ENCODE peak calls at places on chromosomes 13 and 19, in seven cellular contexts. I, P, B, U, Z, N and O are unnamed samples. For H3K4me1, the result is how much of the 10 kb centered on the place peaks cover.

GRCh38 chr19:7575426-7576040 is 20.1 kb upstream of the CAMSAP3 start:
- DNase-seq in I (no peak), P (no peak), B (peak), U (peak), Z (no peak), N (no peak), O (no peak)

GRCh38 chr19:57746580-57747471 is at the start of gene ZNF776:
- DNase-seq in I (peak), P (peak), B (peak), U (peak), Z (peak), N (peak), O (peak)

GRCh38 chr19:13846533-13847032 is 30.4 kb upstream of the NANOS3 start:
- DNase-seq in I (peak), P (peak), B (peak), U (peak), Z (peak), N (peak), O (peak)

GRCh38 chr19:4913996-4914735 is 4.9 kb downstream of the UHRF1 start:
- DNase-seq in I (no peak), P (no peak), B (peak), U (no peak), Z (no peak), N (peak), O (no peak)

GRCh38 chr19:4803736-4804695 is 12.5 kb downstream of the FEM1A start:
- DNase-seq in I (no peak), P (peak), B (peak), U (no peak), Z (peak), N (peak), O (no peak)

GRCh38 chr13:80881495-80882482 is 540.9 kb upstream of the SPRY2 start:
- DNase-seq in I (no peak), P (no peak), B (peak), U (peak), Z (no peak), N (no peak), O (no peak)

GRCh38 chr19:36149673-36150406 is 2.4 kb downstream of the COX7A1 start:
- DNase-seq in I (no peak), P (no peak), B (no peak), U (peak), Z (no peak), N (no peak), O (peak)

GRCh38 chr13:30299746-30300145 is 7.6 kb downstream of the KATNAL1 start:
- DNase-seq in I (no peak), P (no peak), B (no peak), U (no peak), Z (no peak), N (no peak), O (no peak)

GRCh38 chr13:33322474-33322827 is 36.9 kb upstream of the STARD13 start:
- DNase-seq in I (no peak), P (no peak), B (no peak), U (no peak), Z (peak), N (no peak), O (peak)

GRCh38 chr13:83325454-83325853 is 556.8 kb downstream of the SLITRK1 start:
- DNase-seq in I (no peak), P (no peak), B (peak), U (peak), Z (no peak), N (no peak), O (no peak)

GRCh38 chr19:49780861-49781260 is 14.1 kb downstream of the AP2A1 start:
- DNase-seq in I (no peak), P (no peak), B (no peak), U (no peak), Z (no peak), N (no peak), O (no peak)

GRCh38 chr19:48877900-48878218 is 5.6 kb downstream of the PPP1R15A start:
- DNase-seq in I (no peak), P (no peak), B (no peak), U (peak), Z (no peak), N (no peak), O (no peak)

GRCh38 chr13:24700539-24700938 is 20.3 kb downstream of the ATP12A start:
- DNase-seq in I (no peak), P (no peak), B (no peak), U (no peak), Z (no peak), N (no peak), O (no peak)
- H3K4me1 ChIP-seq in I (under half), P (under half), B (under half), U (under half), Z (under half), N (under half), O (under half)

GRCh38 chr19:51542699-51543098 is 11.2 kb upstream of the SIGLEC6 start:
- DNase-seq in I (no peak), P (no peak), B (no peak), U (no peak), Z (no peak), N (no peak), O (no peak)

GRCh38 chr19:51544038-51544437 is 12.6 kb upstream of the SIGLEC6 start:
- DNase-seq in I (no peak), P (no peak), B (no peak), U (no peak), Z (no peak), N (no peak), O (no peak)

GRCh38 chr19:51541458-51542357 is 10.2 kb upstream of the SIGLEC6 start:
- DNase-seq in I (no peak), P (no peak), B (no peak), U (no peak), Z (no peak), N (no peak), O (no peak)

GRCh38 chr19:51535535-51535934 is 4.1 kb upstream of the SIGLEC6 start:
- DNase-seq in I (no peak), P (no peak), B (no peak), U (no peak), Z (no peak), N (no peak), O (no peak)

GRCh38 chr19:51539821-51540366 is 8.4 kb upstream of the SIGLEC6 start:
- DNase-seq in I (no peak), P (no peak), B (no peak), U (no peak), Z (no peak), N (no peak), O (no peak)
- H3K4me3 ChIP-seq in I (no peak), P (no peak), B (no peak), U (no peak), Z (no peak), N (no peak), O (no peak)

DNA sequence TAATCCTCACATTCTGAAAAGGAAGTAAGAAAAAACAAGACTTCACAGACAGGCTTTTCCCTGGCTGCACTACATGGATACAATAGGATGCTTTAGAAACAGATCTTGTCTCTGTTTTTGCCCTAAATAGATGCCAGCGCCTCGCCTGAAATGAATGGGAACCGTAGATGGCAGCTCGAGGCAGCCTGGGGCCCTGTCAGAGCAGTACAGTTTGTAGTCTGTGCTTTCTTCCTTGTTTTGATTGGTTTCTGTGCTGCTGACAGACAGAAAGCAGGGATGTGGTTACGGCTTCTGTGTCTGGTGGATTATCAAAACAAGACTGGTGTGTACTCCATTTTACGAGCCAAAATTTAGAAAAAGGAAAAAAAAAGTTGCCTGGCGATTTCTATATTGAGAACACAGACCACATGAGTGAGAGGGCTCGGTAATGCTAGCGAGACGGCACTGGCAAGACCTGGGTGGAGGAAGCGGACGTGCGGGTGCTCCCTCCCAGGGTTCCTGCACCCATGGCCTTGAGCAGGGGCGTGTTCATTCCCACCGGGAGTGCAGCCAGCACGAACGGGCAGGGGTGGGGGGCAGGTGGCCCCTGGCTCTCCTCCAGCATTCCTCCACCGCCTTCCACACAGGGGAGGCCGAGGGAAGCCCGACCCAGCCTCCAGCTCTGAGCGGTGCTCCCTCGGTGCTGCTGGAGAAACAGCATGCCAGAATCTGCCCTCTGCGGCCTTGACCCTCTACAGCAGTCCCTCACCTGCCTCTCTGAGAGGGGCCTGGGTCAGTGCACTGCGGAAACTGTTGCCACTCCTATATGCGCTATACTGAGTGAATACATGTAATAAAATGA is 37.5 kb upstream of the C1QTNF9 start:
- DNase-seq in I (no peak), P (no peak), B (no peak), U (peak), Z (peak), N (peak), O (peak)
- H3K27ac ChIP-seq in I (peak), P (peak), B (no peak), U (no peak), Z (peak), N (peak), O (peak)

DNA sequence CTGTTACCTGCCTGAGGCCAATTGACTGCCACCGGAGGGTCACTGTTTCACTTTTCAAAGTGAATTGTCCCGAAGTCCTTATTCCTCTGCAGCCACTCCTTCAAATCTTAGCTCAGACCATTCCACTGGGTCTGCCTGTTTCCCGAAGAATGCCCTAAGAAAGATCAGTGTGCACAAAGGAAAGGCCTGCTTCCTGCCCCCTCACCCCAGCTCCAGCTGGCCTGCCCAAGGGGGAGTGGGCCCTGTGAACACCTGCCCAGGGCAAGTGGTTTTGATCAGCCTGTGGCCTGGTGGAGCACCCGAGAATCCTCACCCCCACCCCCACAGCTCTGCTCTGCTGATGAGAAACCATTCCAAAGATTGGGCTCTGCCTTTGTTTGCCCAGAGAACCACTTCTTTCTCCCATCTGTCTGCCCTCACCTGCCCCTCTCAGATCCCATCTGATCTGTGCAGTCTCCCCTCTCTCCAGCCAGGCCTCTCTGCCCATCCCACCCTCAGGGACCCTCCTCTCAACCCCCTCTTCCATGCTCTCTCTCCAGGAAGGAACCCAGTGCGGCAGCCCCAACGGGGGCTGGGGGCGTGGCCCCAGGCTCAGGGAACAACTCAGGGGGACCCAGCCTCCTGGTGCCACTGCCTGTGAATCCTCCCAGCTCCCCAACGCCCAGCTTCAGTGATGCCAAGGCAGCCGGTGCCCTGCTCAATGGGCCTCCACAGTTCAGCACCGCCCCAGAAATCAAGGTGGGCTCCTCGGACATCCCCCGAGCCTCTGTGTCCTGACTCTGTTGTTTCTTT is 10.3 kb downstream of the LENG1 start:
- DNase-seq in I (no peak), P (no peak), B (no peak), U (no peak), Z (no peak), N (no peak), O (no peak)
- H3K4me1 ChIP-seq in I (under half), P (under half), B (under half), U (under half), Z (under half), N (under half), O (under half)

GRCh38 chr13:49543656-49544055 is 41.7 kb downstream of the RCBTB1 start:
- DNase-seq in I (no peak), P (no peak), B (no peak), U (no peak), Z (no peak), N (no peak), O (no peak)

GRCh38 chr13:49539746-49540145 is 44.0 kb downstream of the PHF11 start:
- DNase-seq in I (no peak), P (no peak), B (no peak), U (no peak), Z (no peak), N (no peak), O (no peak)

GRCh38 chr13:49539313-49539712 is 43.6 kb downstream of the PHF11 start:
- DNase-seq in I (no peak), P (no peak), B (no peak), U (no peak), Z (no peak), N (no peak), O (no peak)

GRCh38 chr13:49538404-49538803 is 42.7 kb downstream of the PHF11 start:
- DNase-seq in I (no peak), P (no peak), B (no peak), U (no peak), Z (no peak), N (no peak), O (no peak)

GRCh38 chr13:49540552-49540951 is 44.8 kb downstream of the PHF11 start:
- DNase-seq in I (no peak), P (no peak), B (peak), U (no peak), Z (no peak), N (no peak), O (no peak)
- H3K4me3 ChIP-seq in I (no peak), P (no peak), B (no peak), U (no peak), Z (peak), N (peak), O (no peak)